ENCODE peak calls at places on chromosome 1, in eight cellular contexts. C is endothelial cell; W is DMS53; K is nephron progenitor cell; O is CD8-positive, alpha-beta T cell; A is mesothelial cell of epicardium; P is fibroblast of villous mesenchyme; I is progenitor cell of endocrine pancreas. X is an unnamed sample.

GRCh38 chr1:25680701-25681100 is 64.1 kb downstream of the MAN1C1 start:
- DNase-seq in C (no peak), W (no peak), K (no peak), O (no peak), A (no peak), P (no peak), I (no peak), X (no peak)

GRCh38 chr1:65141394-65141793 is 6.6 kb upstream of the AK4 start:
- DNase-seq in C (no peak), W (no peak), K (no peak), O (no peak), A (no peak), P (no peak), I (no peak), X (peak; percentile 29)

GRCh38 chr1:167994560-167994959 is 57.7 kb upstream of the MPC2 start:
- DNase-seq in C (no peak), W (no peak), K (no peak), O (no peak), A (no peak), P (no peak), I (no peak), X (no peak)

GRCh38 chr1:192474080-192474683 is 101.4 kb upstream of the RGS1 start:
- DNase-seq in C (peak; percentile 11), W (peak; percentile 78), K (no peak), O (no peak), A (no peak), P (peak; percentile 35), I (no peak), X (no peak)

GRCh38 chr1:32695098-32695904 is 7.3 kb downstream of the SYNC start:
- DNase-seq in C (no peak), W (peak; percentile 50), K (no peak), O (no peak), A (no peak), P (peak; percentile 67), I (no peak), X (no peak)

GRCh38 chr1:39266269-39266668 is 61.8 kb downstream of the MACF1 start:
- DNase-seq in C (no peak), W (peak; percentile 31), K (no peak), O (no peak), A (no peak), P (peak; percentile 46), I (no peak), X (no peak)

GRCh38 chr1:32703479-32704291 is 1.1 kb upstream of the SYNC start:
- DNase-seq in C (no peak), W (no peak), K (no peak), O (no peak), A (no peak), P (peak; percentile 77), I (no peak), X (no peak)

GRCh38 chr1:76239470-76239918 is 164.9 kb downstream of the ST6GALNAC3 start:
- DNase-seq in C (no peak), W (peak; percentile 63), K (no peak), O (no peak), A (no peak), P (no peak), I (no peak), X (no peak)

GRCh38 chr1:224435318-224435763 is 744 bp upstream of the WDR26 start:
- DNase-seq in C (no peak), W (peak; percentile 67), K (no peak), O (no peak), A (no peak), P (peak; percentile 78), I (no peak), X (no peak)

GRCh38 chr1:63936276-63936675 is 162.5 kb downstream of the ROR1 start:
- DNase-seq in C (no peak), W (no peak), K (no peak), O (no peak), A (no peak), P (no peak), I (no peak), X (no peak)

GRCh38 chr1:194105381-194105780 is 919.0 kb upstream of the B3GALT2 start:
- DNase-seq in C (no peak), W (no peak), K (no peak), O (no peak), A (no peak), P (no peak), I (no peak), X (no peak)

GRCh38 chr1:226655251-226656163 is 83.6 kb downstream of the ITPKB start:
- DNase-seq in C (no peak), W (peak; percentile 61), K (no peak), O (peak; percentile 35), A (no peak), P (no peak), I (no peak), X (no peak)

GRCh38 chr1:174659823-174660222 is 212.1 kb downstream of the GPR52 start:
- DNase-seq in C (no peak), W (peak; percentile 7), K (no peak), O (no peak), A (no peak), P (peak; percentile 3), I (no peak), X (peak; percentile 97)

GRCh38 chr1:234722904-234723588 is 113.1 kb upstream of the IRF2BP2 start:
- DNase-seq in C (no peak), W (no peak), K (no peak), O (peak; percentile 74), A (no peak), P (peak; percentile 90), I (no peak), X (peak; percentile 90)

GRCh38 chr1:204529371-204529895 is 13.2 kb downstream of the MDM4 start:
- DNase-seq in C (no peak), W (no peak), K (no peak), O (peak; percentile 27), A (no peak), P (no peak), I (no peak), X (no peak)

X was measured in epithelial cell of prostate.